ENCODE peak calls at places on chromosomes 5 and 9, in four cellular contexts. F is effector CD4-positive, alpha-beta T cell; D is skeletal muscle cell; Z is T-helper 1 cell. K is an unnamed sample.

GRCh38 chr5:153569036-153569435 is 78.6 kb downstream of the GRIA1 start:
- DNase-seq in F (no peak), D (no peak), Z (no peak), K (no peak)

GRCh38 chr5:59142138-59142537 is 559.3 kb downstream of the RAB3C start:
- DNase-seq in F (no peak), Z (no peak), D (no peak), K (no peak)

GRCh38 chr9:93673271-93673843 is 97.0 kb downstream of the PHF2 start:
- DNase-seq in D (no peak), Z (no peak), F (no peak), K (peak)

GRCh38 chr5:77354454-77354853 is 137.7 kb downstream of the WDR41 start:
- DNase-seq in Z (no peak), D (no peak), F (no peak), K (no peak)

GRCh38 chr5:61964199-61964598 is 341.8 kb upstream of the KIF2A start:
- DNase-seq in D (no peak), Z (no peak), F (no peak), K (no peak)

GRCh38 chr5:148474025-148474511 is 90.3 kb downstream of the FBXO38 start:
- DNase-seq in D (no peak), Z (no peak), F (no peak), K (peak)

GRCh38 chr9:130473009-130473408 is 28.2 kb downstream of the ASS1 start:
- DNase-seq in D (no peak), Z (no peak), F (no peak), K (no peak)

GRCh38 chr5:154642499-154643245 is 112.5 kb upstream of the LARP1 start:
- DNase-seq in F (no peak), D (no peak), Z (no peak), K (no peak)

GRCh38 chr9:127915325-127915752 is 1.5 kb downstream of the ST6GALNAC4 start:
- DNase-seq in Z (no peak), F (no peak), D (no peak), K (no peak)

GRCh38 chr5:68114641-68115040 is 100.9 kb upstream of the PIK3R1 start:
- DNase-seq in Z (no peak), F (no peak), D (peak), K (no peak)